ENCODE peak calls at places on chromosomes 3 and 15, in five cellular contexts. One of them, this sample, is unnamed. For H3K9me3 and H3K36me3, the result is how much of the 10 kb centered on the place peaks cover.

GRCh38 chr3:44886561-44886960 is 12.2 kb downstream of the TGM4 start:
- DNase-seq in esophagus squamous epithelium: no peak
- DNase-seq in CD8-positive, alpha-beta T cell: no peak
- DNase-seq in GM23248: peak
- DNase-seq in Panc1: peak
- DNase-seq in this sample: no peak

GRCh38 chr15:33801954-33802353 is 166.3 kb upstream of the CHRM5 start:
- DNase-seq in esophagus squamous epithelium: no peak
- DNase-seq in CD8-positive, alpha-beta T cell: no peak
- DNase-seq in GM23248: no peak
- DNase-seq in Panc1: no peak
- DNase-seq in this sample: no peak

GRCh38 chr3:95615592-95616310 is 1198.6 kb upstream of the EPHA6 start:
- DNase-seq in esophagus squamous epithelium: no peak
- DNase-seq in CD8-positive, alpha-beta T cell: no peak
- DNase-seq in GM23248: no peak
- DNase-seq in Panc1: no peak
- DNase-seq in this sample: no peak

GRCh38 chr3:38084019-38084968 is 45.3 kb downstream of the DLEC1 start:
- DNase-seq in esophagus squamous epithelium: no peak
- DNase-seq in CD8-positive, alpha-beta T cell: no peak
- DNase-seq in GM23248: peak
- DNase-seq in Panc1: no peak
- DNase-seq in this sample: peak

GRCh38 chr3:129740120-129740519 is 133.6 kb upstream of the PLXND1 start:
- DNase-seq in esophagus squamous epithelium: no peak
- DNase-seq in CD8-positive, alpha-beta T cell: no peak
- DNase-seq in GM23248: no peak
- DNase-seq in Panc1: no peak
- DNase-seq in this sample: no peak

GRCh38 chr15:97694456-97694855 is 266.0 kb upstream of the ARRDC4 start:
- DNase-seq in esophagus squamous epithelium: no peak
- DNase-seq in CD8-positive, alpha-beta T cell: no peak
- DNase-seq in GM23248: no peak
- DNase-seq in Panc1: no peak
- DNase-seq in this sample: no peak

GRCh38 chr15:44181410-44181809 is 13.7 kb downstream of the FRMD5 start:
- DNase-seq in esophagus squamous epithelium: no peak
- DNase-seq in CD8-positive, alpha-beta T cell: no peak
- DNase-seq in GM23248: no peak
- DNase-seq in Panc1: no peak
- DNase-seq in this sample: no peak

GRCh38 chr3:141521781-141522180 is 35.0 kb downstream of the RASA2 start:
- DNase-seq in esophagus squamous epithelium: no peak
- DNase-seq in CD8-positive, alpha-beta T cell: no peak
- DNase-seq in GM23248: no peak
- DNase-seq in Panc1: no peak
- DNase-seq in this sample: no peak

GRCh38 chr3:134794950-134795775 is at the start of gene EPHB1:
- DNase-seq in esophagus squamous epithelium: no peak
- DNase-seq in CD8-positive, alpha-beta T cell: peak
- DNase-seq in GM23248: peak
- DNase-seq in Panc1: peak
- DNase-seq in this sample: no peak

GRCh38 chr3:25856902-25857518 is 67.1 kb downstream of the OXSM start:
- DNase-seq in esophagus squamous epithelium: no peak
- DNase-seq in CD8-positive, alpha-beta T cell: no peak
- DNase-seq in GM23248: peak
- DNase-seq in Panc1: no peak
- DNase-seq in this sample: no peak

GRCh38 chr15:47551079-47551478 is 166.2 kb upstream of the SEMA6D start:
- DNase-seq in esophagus squamous epithelium: no peak
- DNase-seq in CD8-positive, alpha-beta T cell: no peak
- DNase-seq in GM23248: peak
- DNase-seq in Panc1: no peak
- DNase-seq in this sample: no peak

GRCh38 chr3:28057548-28057947 is 183.9 kb upstream of the CMC1 start:
- DNase-seq in esophagus squamous epithelium: no peak
- DNase-seq in CD8-positive, alpha-beta T cell: no peak
- DNase-seq in GM23248: no peak
- DNase-seq in Panc1: no peak
- DNase-seq in this sample: no peak

GRCh38 chr15:25094066-25094465 is 139.3 kb downstream of the SNRPN start:
- DNase-seq in esophagus squamous epithelium: no peak
- DNase-seq in CD8-positive, alpha-beta T cell: no peak
- DNase-seq in GM23248: no peak
- DNase-seq in Panc1: no peak
- DNase-seq in this sample: no peak

GRCh38 chr3:151439652-151440125 is 21.2 kb downstream of the IGSF10 start:
- DNase-seq in esophagus squamous epithelium: no peak
- DNase-seq in CD8-positive, alpha-beta T cell: no peak
- DNase-seq in GM23248: peak
- DNase-seq in Panc1: peak
- DNase-seq in this sample: no peak

GRCh38 chr3:188061133-188061532 is 92.8 kb upstream of the LPP start:
- DNase-seq in esophagus squamous epithelium: no peak
- DNase-seq in CD8-positive, alpha-beta T cell: no peak
- DNase-seq in GM23248: peak
- DNase-seq in Panc1: no peak
- DNase-seq in this sample: peak

GRCh38 chr3:196274585-196274984 is 12.9 kb downstream of the PCYT1A start:
- DNase-seq in esophagus squamous epithelium: no peak
- DNase-seq in CD8-positive, alpha-beta T cell: peak
- DNase-seq in GM23248: peak
- DNase-seq in Panc1: no peak
- DNase-seq in this sample: peak

GRCh38 chr3:67819447-67819846 is 165.0 kb upstream of the SUCLG2 start:
- DNase-seq in esophagus squamous epithelium: no peak
- DNase-seq in CD8-positive, alpha-beta T cell: no peak
- DNase-seq in GM23248: no peak
- DNase-seq in Panc1: no peak
- DNase-seq in this sample: no peak

GRCh38 chr3:43268636-43269035 is 17.7 kb upstream of the SNRK start:
- DNase-seq in esophagus squamous epithelium: no peak
- DNase-seq in CD8-positive, alpha-beta T cell: no peak
- DNase-seq in GM23248: peak
- DNase-seq in Panc1: no peak
- DNase-seq in this sample: no peak

GRCh38 chr3:79125313-79125984 is 642.3 kb downstream of the ROBO1 start:
- DNase-seq in esophagus squamous epithelium: no peak
- DNase-seq in CD8-positive, alpha-beta T cell: no peak
- DNase-seq in GM23248: no peak
- DNase-seq in Panc1: no peak
- DNase-seq in this sample: no peak

DNA sequence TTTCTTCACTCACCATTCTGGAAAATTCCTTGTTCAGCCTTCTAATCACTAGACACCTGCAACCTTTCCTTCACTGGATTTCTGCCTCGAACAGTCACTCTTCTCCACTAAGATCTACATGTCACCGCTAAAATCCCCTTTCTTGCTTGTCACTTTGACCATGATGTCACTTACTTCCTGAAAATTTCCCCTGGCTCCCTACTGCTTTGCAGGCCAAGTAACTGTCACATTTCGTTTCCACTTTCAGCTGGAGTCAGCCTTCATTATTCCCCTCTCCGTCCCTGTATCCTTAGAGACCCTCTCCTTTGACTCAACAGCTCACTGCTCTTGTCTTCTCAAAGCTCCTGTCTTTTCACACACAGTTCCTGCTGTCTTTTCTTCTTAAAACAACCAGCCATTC is 15.9 kb downstream of the CHL1 start:
- DNase-seq in esophagus squamous epithelium: no peak
- DNase-seq in CD8-positive, alpha-beta T cell: no peak
- DNase-seq in GM23248: no peak
- DNase-seq in Panc1: no peak
- DNase-seq in this sample: no peak
- H3K9me3 ChIP-seq in esophagus squamous epithelium: under half
- H3K9me3 ChIP-seq in CD8-positive, alpha-beta T cell: under half
- H3K9me3 ChIP-seq in GM23248: under half
- H3K9me3 ChIP-seq in Panc1: under half
- H3K9me3 ChIP-seq in this sample: under half

GRCh38 chr3:172354931-172355499 is 93.2 kb downstream of the GHSR start:
- DNase-seq in esophagus squamous epithelium: no peak
- DNase-seq in CD8-positive, alpha-beta T cell: no peak
- DNase-seq in GM23248: no peak
- DNase-seq in Panc1: no peak
- DNase-seq in this sample: no peak

GRCh38 chr3:172356427-172356826 is 91.8 kb downstream of the GHSR start:
- DNase-seq in esophagus squamous epithelium: no peak
- DNase-seq in CD8-positive, alpha-beta T cell: no peak
- DNase-seq in GM23248: no peak
- DNase-seq in Panc1: no peak
- DNase-seq in this sample: no peak

GRCh38 chr3:172355836-172356235 is 92.4 kb downstream of the GHSR start:
- DNase-seq in esophagus squamous epithelium: no peak
- DNase-seq in CD8-positive, alpha-beta T cell: no peak
- DNase-seq in GM23248: peak
- DNase-seq in Panc1: peak
- DNase-seq in this sample: no peak

GRCh38 chr3:172351895-172352466 is 96.3 kb downstream of the GHSR start:
- DNase-seq in esophagus squamous epithelium: no peak
- DNase-seq in CD8-positive, alpha-beta T cell: no peak
- DNase-seq in GM23248: no peak
- DNase-seq in Panc1: no peak
- DNase-seq in this sample: no peak

DNA sequence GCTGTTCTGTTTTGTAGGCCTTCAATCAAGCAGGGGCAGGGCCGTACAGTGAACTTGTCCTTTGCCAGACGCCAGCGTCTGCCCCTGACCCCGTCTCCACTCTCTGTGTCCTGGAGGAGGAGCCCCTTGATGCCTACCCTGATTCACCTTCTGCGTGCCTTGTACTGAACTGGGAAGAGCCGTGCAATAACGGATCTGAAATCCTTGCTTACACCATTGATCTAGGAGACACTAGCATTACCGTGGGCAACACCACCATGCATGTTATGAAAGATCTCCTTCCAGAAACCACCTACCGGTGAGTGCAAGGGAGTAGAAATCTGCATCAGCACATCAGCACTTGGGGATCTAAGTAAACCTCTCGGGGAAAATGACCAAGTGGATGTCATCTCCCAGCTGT is 95.5 kb downstream of the GHSR start:
- DNase-seq in esophagus squamous epithelium: no peak
- DNase-seq in CD8-positive, alpha-beta T cell: no peak
- DNase-seq in GM23248: no peak
- DNase-seq in Panc1: no peak
- DNase-seq in this sample: no peak
- H3K36me3 ChIP-seq in esophagus squamous epithelium: under half
- H3K36me3 ChIP-seq in CD8-positive, alpha-beta T cell: under half
- H3K36me3 ChIP-seq in GM23248: half or more
- H3K36me3 ChIP-seq in Panc1: under half
- H3K36me3 ChIP-seq in this sample: under half

DNA sequence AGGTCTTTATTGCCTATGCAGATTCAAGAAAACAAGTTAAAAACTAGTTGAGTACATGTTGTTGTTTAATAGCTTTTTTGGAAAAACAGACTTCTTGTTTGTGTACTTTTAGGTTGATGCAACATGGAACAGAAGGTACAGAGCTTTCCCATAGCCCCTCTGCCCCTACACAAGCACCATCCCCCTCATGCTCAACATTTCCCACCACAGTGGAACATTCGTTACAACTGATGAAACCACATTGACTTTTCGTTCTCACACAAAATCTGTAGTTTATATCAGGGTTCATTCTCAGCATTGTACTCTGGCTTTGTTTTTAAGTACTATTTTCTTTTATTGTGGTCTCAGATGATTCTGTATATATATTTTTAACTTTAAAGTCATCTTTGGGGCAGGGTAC is 1054.6 kb downstream of the NTRK3 start:
- DNase-seq in esophagus squamous epithelium: no peak
- DNase-seq in CD8-positive, alpha-beta T cell: no peak
- DNase-seq in GM23248: no peak
- DNase-seq in Panc1: no peak
- DNase-seq in this sample: no peak
- H3K9me3 ChIP-seq in esophagus squamous epithelium: under half
- H3K9me3 ChIP-seq in CD8-positive, alpha-beta T cell: under half
- H3K9me3 ChIP-seq in GM23248: under half
- H3K9me3 ChIP-seq in Panc1: under half
- H3K9me3 ChIP-seq in this sample: under half

DNA sequence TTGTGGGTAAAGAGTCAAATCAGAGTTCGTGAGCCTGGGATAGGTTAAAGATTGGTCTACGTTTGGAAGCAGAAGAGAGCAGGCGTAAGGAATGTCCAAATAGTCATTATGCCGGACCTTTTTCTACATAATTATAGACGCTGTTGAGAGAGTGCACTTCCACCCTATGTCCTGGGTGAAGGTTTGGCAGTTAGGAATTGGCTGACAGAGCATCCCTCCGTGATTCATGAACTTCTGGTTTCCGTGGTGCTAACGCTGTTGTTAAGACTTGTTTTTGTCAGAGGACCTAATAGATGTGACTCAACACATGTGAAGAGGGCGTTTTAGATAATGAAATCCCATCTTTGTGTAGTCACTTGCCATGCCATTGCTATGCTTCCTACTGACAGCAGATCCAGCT is 1.1 kb downstream of the EAF1 start:
- DNase-seq in esophagus squamous epithelium: no peak
- DNase-seq in CD8-positive, alpha-beta T cell: no peak
- DNase-seq in GM23248: peak
- DNase-seq in Panc1: no peak
- DNase-seq in this sample: no peak
- H3K36me3 ChIP-seq in esophagus squamous epithelium: under half
- H3K36me3 ChIP-seq in CD8-positive, alpha-beta T cell: under half
- H3K36me3 ChIP-seq in GM23248: under half
- H3K36me3 ChIP-seq in Panc1: under half
- H3K36me3 ChIP-seq in this sample: under half

GRCh38 chr15:80219955-80220354 is 32.1 kb downstream of the CTXND1 start:
- DNase-seq in esophagus squamous epithelium: no peak
- DNase-seq in CD8-positive, alpha-beta T cell: no peak
- DNase-seq in GM23248: no peak
- DNase-seq in Panc1: no peak
- DNase-seq in this sample: no peak
- H3K9me3 ChIP-seq in esophagus squamous epithelium: under half
- H3K9me3 ChIP-seq in CD8-positive, alpha-beta T cell: under half
- H3K9me3 ChIP-seq in GM23248: under half
- H3K9me3 ChIP-seq in Panc1: under half
- H3K9me3 ChIP-seq in this sample: under half